ENCODE peak calls at places on chromosomes 1 and 21, in five cellular contexts. A, M, P, T and H are unnamed samples.

GRCh38 chr1:94383966-94384408 is 34.2 kb upstream of the ABCD3 start:
- DNase-seq in A (no peak), M (no peak), P (no peak), T (no peak), H (no peak)

GRCh38 chr21:32562426-32562825 is 22.9 kb downstream of the TCP10L start:
- DNase-seq in A (no peak), M (peak; percentile 82), P (peak; percentile 18), T (no peak), H (no peak)

GRCh38 chr1:54743416-54743815 is 20.9 kb downstream of the PARS2 start:
- DNase-seq in A (no peak), M (no peak), P (no peak), T (no peak), H (no peak)

GRCh38 chr1:86191958-86192357 is 35.4 kb upstream of the COL24A1 start:
- DNase-seq in A (no peak), M (no peak), P (no peak), T (no peak), H (no peak)

GRCh38 chr1:231073311-231073710 is 33.3 kb upstream of the FAM89A start:
- DNase-seq in A (no peak), M (no peak), P (no peak), T (no peak), H (no peak)

GRCh38 chr1:210438928-210439841 is 110.5 kb downstream of the HHAT start:
- DNase-seq in A (no peak), M (peak; percentile 54), P (no peak), T (no peak), H (no peak)

GRCh38 chr1:171985639-171986038 is 144.3 kb downstream of the DNM3 start:
- DNase-seq in A (no peak), M (no peak), P (peak; percentile 18), T (no peak), H (no peak)

GRCh38 chr1:234589064-234589765 is 20.8 kb downstream of the IRF2BP2 start:
- DNase-seq in A (no peak), M (no peak), P (no peak), T (no peak), H (peak; percentile 87)

GRCh38 chr1:12473596-12474329 is 144.2 kb downstream of the DHRS3 start:
- DNase-seq in A (no peak), M (no peak), P (no peak), T (no peak), H (no peak)

GRCh38 chr1:65238010-65238409 is 71.3 kb upstream of the DNAJC6 start:
- DNase-seq in A (no peak), M (no peak), P (no peak), T (no peak), H (peak; percentile 26)

GRCh38 chr1:156804026-156804425 is 12.6 kb downstream of the SH2D2A start:
- DNase-seq in A (no peak), M (no peak), P (no peak), T (no peak), H (peak; percentile 38)

GRCh38 chr21:42056996-42057689 is 14.0 kb upstream of the UMODL1 start:
- DNase-seq in A (no peak), M (peak; percentile 92), P (no peak), T (no peak), H (no peak)

GRCh38 chr21:29374481-29374880 is 75.8 kb downstream of the BACH1 start:
- DNase-seq in A (no peak), M (no peak), P (no peak), T (no peak), H (no peak)

GRCh38 chr1:93814059-93814794 is 64.8 kb downstream of the DNTTIP2 start:
- DNase-seq in A (peak; percentile 86), M (peak; percentile 59), P (peak; percentile 61), T (peak; percentile 22), H (peak; percentile 87)

GRCh38 chr1:61005572-61006386 is 76.6 kb upstream of the NFIA start:
- DNase-seq in A (no peak), M (no peak), P (peak; percentile 16), T (no peak), H (no peak)

GRCh38 chr21:41825216-41825615 is 53.9 kb downstream of the PRDM15 start:
- DNase-seq in A (no peak), M (no peak), P (no peak), T (no peak), H (no peak)

GRCh38 chr1:163084330-163084729 is 15.2 kb downstream of the RGS4 start:
- DNase-seq in A (no peak), M (no peak), P (no peak), T (no peak), H (no peak)

GRCh38 chr1:52072291-52072690 is 16.2 kb downstream of the BTF3L4 start:
- DNase-seq in A (no peak), M (no peak), P (no peak), T (no peak), H (no peak)

GRCh38 chr1:37274896-37275631 is 199.3 kb upstream of the ZC3H12A start:
- DNase-seq in A (no peak), M (no peak), P (no peak), T (no peak), H (no peak)

GRCh38 chr1:224503161-224504118 is 68.8 kb upstream of the WDR26 start:
- DNase-seq in A (peak; percentile 97), M (peak; percentile 87), P (peak; percentile 79), T (no peak), H (peak; percentile 88)

GRCh38 chr21:17636711-17637110 is 24.0 kb upstream of the BTG3 start:
- DNase-seq in A (no peak), M (no peak), P (no peak), T (no peak), H (no peak)

GRCh38 chr1:23167353-23168078 is 1.1 kb downstream of the LUZP1 start:
- DNase-seq in A (no peak), M (no peak), P (peak; percentile 45), T (peak; percentile 36), H (peak; percentile 54)

GRCh38 chr1:5554111-5554510 is 438.1 kb downstream of the NPHP4 start:
- DNase-seq in A (no peak), M (no peak), P (no peak), T (no peak), H (no peak)